ENCODE peak calls at places on chromosomes 6 and 20, in eight cellular contexts. J is fibroblast of villous mesenchyme, D is astrocyte of the spinal cord, T is dorsolateral prefrontal cortex, W is heart right ventricle, Q is WTC11, C is astrocyte, P is fibroblast of pulmonary artery. L is an unnamed sample.

GRCh38 chr6:112563368-112563767 is 216.2 kb downstream of the RFPL4B start:
- DNase-seq in J (no peak), D (peak), T (no peak), W (no peak), Q (peak), C (peak), P (peak), L (no peak)

GRCh38 chr20:3716195-3716834 is 3.9 kb upstream of the SIGLEC1 start:
- DNase-seq in J (peak), D (peak), T (no peak), W (peak), Q (peak), C (no peak), P (peak), L (peak)

GRCh38 chr6:128068110-128068460 is 167.2 kb upstream of the THEMIS start:
- DNase-seq in J (no peak), D (no peak), T (no peak), W (no peak), Q (no peak), C (no peak), P (no peak), L (no peak)

GRCh38 chr6:113560908-113561307 is 296.2 kb upstream of the MARCKS start:
- DNase-seq in J (peak), D (peak), T (no peak), W (no peak), Q (no peak), C (peak), P (peak), L (no peak)

GRCh38 chr6:151551223-151551857 is 57.5 kb downstream of the CCDC170 start:
- DNase-seq in J (no peak), D (no peak), T (no peak), W (no peak), Q (no peak), C (no peak), P (no peak), L (no peak)

GRCh38 chr6:33610057-33610456 is 11.1 kb upstream of the ITPR3 start:
- DNase-seq in J (no peak), D (no peak), T (no peak), W (no peak), Q (no peak), C (no peak), P (peak), L (no peak)

GRCh38 chr6:36493859-36494258 is 51.1 kb downstream of the KCTD20 start:
- DNase-seq in J (peak), D (no peak), T (no peak), W (no peak), Q (no peak), C (no peak), P (peak), L (no peak)

GRCh38 chr6:18533793-18534192 is 146.6 kb downstream of the RNF144B start:
- DNase-seq in J (no peak), D (no peak), T (no peak), W (no peak), Q (no peak), C (no peak), P (no peak), L (no peak)

GRCh38 chr6:71454083-71454482 is 165.5 kb downstream of the OGFRL1 start:
- DNase-seq in J (no peak), D (no peak), T (no peak), W (no peak), Q (no peak), C (no peak), P (no peak), L (no peak)

GRCh38 chr20:51610111-51610510 is 67.6 kb upstream of the NFATC2 start:
- DNase-seq in J (no peak), D (no peak), T (no peak), W (no peak), Q (no peak), C (no peak), P (no peak), L (no peak)

GRCh38 chr20:32158351-32158750 is 48.8 kb downstream of the TM9SF4 start:
- DNase-seq in J (no peak), D (no peak), T (no peak), W (no peak), Q (no peak), C (no peak), P (no peak), L (no peak)

GRCh38 chr6:56356431-56356830 is 109.1 kb upstream of the COL21A1 start:
- DNase-seq in J (peak), D (peak), T (no peak), W (no peak), Q (no peak), C (peak), P (peak), L (no peak)

GRCh38 chr6:42898891-42899361 is 16.9 kb upstream of the PTCRA start:
- DNase-seq in J (peak), D (peak), T (peak), W (no peak), Q (peak), C (peak), P (peak), L (peak)

GRCh38 chr6:151142676-151143075 is 97.1 kb upstream of the AKAP12 start:
- DNase-seq in J (no peak), D (no peak), T (no peak), W (no peak), Q (no peak), C (no peak), P (no peak), L (no peak)

GRCh38 chr6:21083708-21084107 is 509.8 kb upstream of the SOX4 start:
- DNase-seq in J (no peak), D (no peak), T (no peak), W (no peak), Q (no peak), C (no peak), P (no peak), L (no peak)

GRCh38 chr20:8858181-8858794 is 210.6 kb upstream of the PLCB4 start:
- DNase-seq in J (peak), D (peak), T (no peak), W (no peak), Q (no peak), C (no peak), P (peak), L (no peak)

GRCh38 chr20:39070484-39071231 is 108.5 kb downstream of the DHX35 start:
- DNase-seq in J (no peak), D (peak), T (no peak), W (no peak), Q (no peak), C (peak), P (peak), L (no peak)

GRCh38 chr20:39069976-39070375 is 107.8 kb downstream of the DHX35 start:
- DNase-seq in J (no peak), D (no peak), T (no peak), W (no peak), Q (no peak), C (no peak), P (no peak), L (no peak)

GRCh38 chr20:39072132-39072531 is 110.0 kb downstream of the DHX35 start:
- DNase-seq in J (no peak), D (no peak), T (no peak), W (no peak), Q (no peak), C (no peak), P (no peak), L (no peak)

GRCh38 chr20:39067526-39068216 is 105.5 kb downstream of the DHX35 start:
- DNase-seq in J (peak), D (peak), T (no peak), W (no peak), Q (no peak), C (peak), P (peak), L (no peak)

GRCh38 chr20:39066464-39066863 is 104.3 kb downstream of the DHX35 start:
- DNase-seq in J (no peak), D (no peak), T (no peak), W (no peak), Q (peak), C (no peak), P (no peak), L (no peak)
- TF ChIP-seq CTCF in J (no peak), D (no peak), T (no peak), W (no peak), Q (peak), C (no peak), P (no peak), L (no peak)

DNA sequence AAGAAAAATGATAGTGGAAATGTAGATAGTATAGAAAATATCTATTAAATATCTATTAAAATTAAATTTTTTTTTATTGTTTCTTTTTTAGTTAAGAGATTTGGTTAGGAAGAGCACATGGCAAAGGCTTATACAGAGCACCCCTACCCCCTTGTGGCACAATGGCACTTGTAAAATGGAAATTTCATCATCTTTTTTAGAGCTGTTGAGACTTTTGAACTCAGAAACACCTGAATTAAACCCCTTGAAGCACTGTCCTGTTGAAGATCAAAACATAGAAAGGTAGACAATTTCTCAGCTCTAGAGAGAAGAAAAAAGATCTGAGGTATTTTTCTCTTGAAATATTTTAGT is 572.4 kb downstream of the PKHD1 start:
- DNase-seq in J (no peak), D (no peak), T (no peak), W (no peak), Q (no peak), C (no peak), P (no peak), L (no peak)
- TF ChIP-seq CTCF in J (no peak), D (no peak), T (no peak), W (no peak), Q (no peak), C (no peak), P (no peak), L (no peak)

GRCh38 chr20:41357424-41358163 is 9.0 kb downstream of the EMILIN3 start:
- DNase-seq in J (no peak), D (no peak), T (no peak), W (no peak), Q (no peak), C (no peak), P (no peak), L (no peak)
- TF ChIP-seq CTCF in J (no peak), D (peak), T (no peak), W (no peak), Q (no peak), C (no peak), P (no peak), L (no peak)

GRCh38 chr6:110958332-110959192 is at the start of gene GTF3C6:
- DNase-seq in J (peak), D (peak), T (peak), W (peak), Q (peak), C (peak), P (peak), L (peak)
- TF ChIP-seq CTCF in J (no peak), D (no peak), T (no peak), W (no peak), Q (no peak), C (no peak), P (no peak), L (no peak)

DNA sequence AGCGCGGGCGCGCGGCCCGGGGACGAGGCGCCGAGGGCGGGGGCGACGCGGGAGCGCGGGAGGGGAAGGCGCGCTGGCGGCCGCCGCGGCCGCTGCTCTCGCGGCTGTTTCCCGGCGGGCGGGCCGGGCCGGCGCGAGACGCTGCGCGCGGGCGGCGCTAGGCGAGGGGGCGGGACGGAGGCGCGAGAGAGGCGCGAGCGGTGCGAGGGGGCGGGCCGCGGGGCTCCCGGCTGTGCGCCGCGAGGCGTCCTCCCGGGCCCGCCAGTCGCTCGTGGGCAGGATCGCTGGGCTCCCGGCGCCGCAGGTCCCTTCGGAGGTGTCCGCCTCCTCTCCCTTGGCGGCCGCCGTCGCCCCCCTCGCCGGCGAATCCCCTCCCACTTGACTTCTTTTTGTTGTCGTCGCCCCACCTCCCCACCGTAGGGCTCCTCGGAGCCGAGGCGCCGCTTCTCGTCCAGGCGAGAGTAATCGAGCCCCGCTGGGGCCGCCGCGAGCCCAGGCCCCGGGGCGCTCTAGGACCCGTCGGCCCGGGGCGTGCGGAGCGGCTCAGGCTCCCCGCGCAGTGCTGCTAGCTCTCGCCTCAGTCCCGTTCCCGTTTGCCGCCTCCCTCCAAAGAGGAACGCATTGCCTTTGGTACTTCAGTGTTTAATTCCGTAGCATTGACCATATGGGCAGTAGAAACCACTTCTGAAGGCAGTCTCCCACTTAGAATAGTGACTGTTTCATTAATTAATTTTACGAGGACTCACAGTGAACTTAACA is at the start of gene RANBP9:
- DNase-seq in J (peak), D (peak), T (peak), W (peak), Q (peak), C (peak), P (peak), L (peak)
- TF ChIP-seq CTCF in J (no peak), D (no peak), T (peak), W (no peak), Q (no peak), C (no peak), P (no peak), L (no peak)

L was measured in Calu3.